ENCODE peak calls at places on chromosomes 7 and 10, in six cellular contexts. M, F, K, C, E and O are unnamed samples.

GRCh38 chr10:110395350-110396283 is 90.9 kb upstream of the SMNDC1 start:
- DNase-seq in M (peak; percentile 86), F (peak; percentile 79), K (peak; percentile 39), C (no peak), E (peak; percentile 99), O (peak; percentile 73)

GRCh38 chr10:23556727-23557440 is 118.0 kb downstream of the OTUD1 start:
- DNase-seq in M (no peak), F (no peak), K (no peak), C (no peak), E (peak; percentile 20), O (no peak)

GRCh38 chr10:44576715-44577191 is 191.9 kb upstream of the CXCL12 start:
- DNase-seq in M (no peak), F (no peak), K (no peak), C (no peak), E (peak; percentile 35), O (no peak)

GRCh38 chr7:140027866-140028265 is 34.9 kb downstream of the PARP12 start:
- DNase-seq in M (no peak), F (no peak), K (no peak), C (no peak), E (no peak), O (no peak)

GRCh38 chr10:90604636-90605035 is 253.2 kb downstream of the HTR7 start:
- DNase-seq in M (no peak), F (no peak), K (no peak), C (no peak), E (no peak), O (no peak)

GRCh38 chr7:74010407-74010806 is 17.6 kb upstream of the ELN start:
- DNase-seq in M (no peak), F (no peak), K (no peak), C (peak; percentile 95), E (no peak), O (no peak)

GRCh38 chr10:63766766-63767505 is 245.7 kb downstream of the REEP3 start:
- DNase-seq in M (no peak), F (no peak), K (no peak), C (no peak), E (peak; percentile 97), O (no peak)

GRCh38 chr10:30751678-30752331 is 122.3 kb upstream of the LYZL2 start:
- DNase-seq in M (peak; percentile 15), F (peak; percentile 61), K (peak; percentile 78), C (peak; percentile 86), E (peak; percentile 72), O (peak; percentile 60)

GRCh38 chr7:156725074-156725473 is 84.5 kb downstream of the RNF32 start:
- DNase-seq in M (peak; percentile 32), F (no peak), K (no peak), C (no peak), E (peak; percentile 84), O (no peak)

GRCh38 chr7:21538936-21539335 is 3.9 kb upstream of the DNAH11 start:
- DNase-seq in M (no peak), F (no peak), K (no peak), C (no peak), E (no peak), O (no peak)

GRCh38 chr10:43315535-43316245 is 48.8 kb upstream of the RASGEF1A start:
- DNase-seq in M (no peak), F (no peak), K (no peak), C (no peak), E (no peak), O (no peak)

GRCh38 chr7:22549667-22550513 is 49.9 kb upstream of the STEAP1B start:
- DNase-seq in M (no peak), F (peak; percentile 46), K (no peak), C (no peak), E (no peak), O (peak; percentile 55)

GRCh38 chr10:63110940-63111339 is 22.2 kb upstream of the NRBF2 start:
- DNase-seq in M (no peak), F (no peak), K (no peak), C (no peak), E (no peak), O (no peak)

GRCh38 chr7:43602271-43602670 is 19.4 kb downstream of the STK17A start:
- DNase-seq in M (no peak), F (no peak), K (no peak), C (no peak), E (no peak), O (no peak)

GRCh38 chr7:28052933-28053332 is 127.7 kb downstream of the JAZF1 start:
- DNase-seq in M (no peak), F (no peak), K (no peak), C (no peak), E (peak; percentile 82), O (no peak)

GRCh38 chr10:97511711-97512445 is 13.2 kb downstream of the UBTD1 start:
- DNase-seq in M (no peak), F (no peak), K (no peak), C (peak; percentile 57), E (no peak), O (no peak)

GRCh38 chr7:105643857-105644256 is 62.6 kb upstream of the EFCAB10 start:
- DNase-seq in M (no peak), F (no peak), K (no peak), C (no peak), E (peak; percentile 4), O (no peak)

GRCh38 chr7:117480978-117481377 is 1.2 kb downstream of the CFTR start:
- DNase-seq in M (no peak), F (no peak), K (no peak), C (no peak), E (peak; percentile 3), O (no peak)
- TF ChIP-seq CTCF in M (peak; percentile 2), F (no peak), K (no peak), C (no peak), E (peak; percentile 16), O (no peak)

GRCh38 chr7:98066934-98067507 is 39.6 kb upstream of the LMTK2 start:
- DNase-seq in M (no peak), F (no peak), K (no peak), C (no peak), E (no peak), O (no peak)

GRCh38 chr7:98064233-98064632 is 42.4 kb upstream of the LMTK2 start:
- DNase-seq in M (no peak), F (no peak), K (no peak), C (no peak), E (no peak), O (no peak)

GRCh38 chr7:98066208-98066607 is 40.5 kb upstream of the LMTK2 start:
- DNase-seq in M (no peak), F (no peak), K (no peak), C (no peak), E (no peak), O (no peak)
- TF ChIP-seq CTCF in M (no peak), F (no peak), K (no peak), C (no peak), E (no peak), O (no peak)

GRCh38 chr10:26157734-26158133 is 58.8 kb upstream of the GAD2 start:
- DNase-seq in M (no peak), F (no peak), K (no peak), C (no peak), E (no peak), O (no peak)
- TF ChIP-seq CTCF in M (no peak), F (peak; percentile 13), K (no peak), C (no peak), E (no peak), O (peak; percentile 13)

DNA sequence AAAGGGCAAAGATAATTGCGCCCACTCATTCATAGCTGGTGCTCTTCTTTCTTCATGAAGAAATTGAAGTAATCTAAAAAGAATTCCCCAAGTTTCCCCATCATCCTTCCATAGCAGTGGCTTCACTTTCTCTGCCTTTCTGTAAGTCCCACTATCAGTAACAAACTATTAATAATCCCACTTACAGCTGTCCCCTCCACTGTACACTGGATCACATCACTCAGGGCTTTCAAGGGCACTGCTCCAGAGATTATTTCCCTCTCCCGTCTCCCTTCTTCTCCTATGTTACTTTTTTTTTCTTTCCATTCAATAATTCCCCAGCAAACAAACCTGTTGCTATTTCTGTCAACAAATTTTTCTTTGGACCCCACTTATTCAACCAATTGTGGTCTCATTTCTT is 16.2 kb downstream of the DNAJB9 start:
- DNase-seq in M (no peak), F (no peak), K (no peak), C (no peak), E (no peak), O (no peak)
- TF ChIP-seq CTCF in M (no peak), F (no peak), K (no peak), C (no peak), E (no peak), O (no peak)

DNA sequence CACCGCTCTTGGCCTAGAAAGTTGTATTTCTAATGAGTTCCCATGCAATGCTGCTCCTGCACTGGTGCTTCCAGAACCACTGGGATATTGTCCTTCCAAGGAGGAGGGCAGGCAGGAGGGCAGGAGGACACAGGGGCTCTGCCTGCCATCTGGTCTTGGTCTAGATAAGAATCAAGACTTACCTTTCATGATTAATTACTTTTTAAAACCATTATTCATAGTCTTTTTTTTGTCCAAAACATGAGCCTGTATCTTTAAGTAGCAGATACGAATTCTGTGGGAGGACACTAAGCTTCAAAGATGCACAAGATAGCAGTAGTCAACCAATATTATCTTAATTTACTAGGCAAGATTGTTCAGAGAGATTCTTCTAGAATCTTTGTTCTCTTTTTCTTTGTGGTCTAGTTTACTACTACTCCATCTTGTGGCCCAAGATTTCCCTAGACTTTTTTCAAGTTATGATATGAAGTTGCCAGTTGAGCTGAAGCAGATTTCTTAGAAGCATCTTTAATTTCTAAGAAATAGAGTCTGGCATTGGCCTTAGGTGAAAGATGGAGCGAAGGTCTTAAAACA is 57.6 kb downstream of the RBM33 start:
- DNase-seq in M (no peak), F (no peak), K (no peak), C (no peak), E (peak; percentile 32), O (no peak)
- TF ChIP-seq CTCF in M (no peak), F (no peak), K (no peak), C (no peak), E (no peak), O (peak; percentile 15)

DNA sequence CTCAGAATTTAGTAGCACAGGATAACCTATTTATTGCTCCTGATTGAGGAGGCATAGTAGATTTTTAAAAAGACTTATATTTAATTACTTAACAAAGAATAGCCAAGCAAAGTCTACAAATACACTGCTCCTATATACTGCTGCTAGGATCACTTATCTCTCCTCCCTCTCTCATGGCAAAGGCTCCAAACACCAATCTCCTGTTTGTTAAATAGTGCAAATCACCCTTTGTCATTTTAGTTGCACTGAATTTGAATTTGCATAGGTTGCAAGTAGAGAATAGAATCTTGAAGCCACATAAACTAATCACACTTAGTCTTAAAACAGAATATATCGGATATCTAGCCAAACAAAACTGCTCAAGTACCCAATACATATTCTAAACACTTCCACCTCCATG is 219.1 kb upstream of the LRRN3 start:
- DNase-seq in M (no peak), F (no peak), K (no peak), C (no peak), E (no peak), O (no peak)
- TF ChIP-seq CTCF in M (no peak), F (no peak), K (no peak), C (no peak), E (no peak), O (no peak)